ENCODE peak calls at places on chromosomes 1 and 21, in ten cellular contexts. J, E, A, B, D, P, Q, C, L and F are unnamed samples.

GRCh38 chr1:183901748-183902341 is 96.9 kb downstream of the RGL1 start:
- DNase-seq in J (no peak), E (peak; percentile 56), A (no peak), B (no peak), D (no peak), P (no peak), Q (no peak), C (no peak), L (no peak), F (no peak)

GRCh38 chr1:194102607-194103006 is 916.2 kb upstream of the B3GALT2 start:
- DNase-seq in J (no peak), E (no peak), A (no peak), B (no peak), D (no peak), P (no peak), Q (no peak), C (no peak), L (no peak), F (no peak)

GRCh38 chr1:165403835-165404482 is 41.0 kb downstream of the RXRG start:
- DNase-seq in J (peak; percentile 28), E (peak; percentile 8), A (peak; percentile 16), B (no peak), D (peak; percentile 57), P (no peak), Q (no peak), C (peak; percentile 32), L (no peak), F (peak; percentile 50)

GRCh38 chr1:24545673-24546072 is 10.2 kb upstream of the NCMAP start:
- DNase-seq in J (no peak), E (no peak), A (no peak), B (no peak), D (no peak), P (no peak), Q (no peak), C (no peak), L (no peak), F (no peak)

GRCh38 chr1:202288177-202288576 is 53.6 kb downstream of the UBE2T start:
- DNase-seq in J (no peak), E (no peak), A (no peak), B (no peak), D (no peak), P (peak; percentile 6), Q (no peak), C (no peak), L (no peak), F (no peak)

GRCh38 chr1:241944300-241944699 is 13.3 kb upstream of the BECN2 start:
- DNase-seq in J (no peak), E (no peak), A (no peak), B (no peak), D (no peak), P (no peak), Q (no peak), C (no peak), L (no peak), F (no peak)

GRCh38 chr1:30321216-30321910 is 402.0 kb downstream of the MATN1 start:
- DNase-seq in J (no peak), E (no peak), A (no peak), B (no peak), D (no peak), P (no peak), Q (no peak), C (no peak), L (no peak), F (no peak)

GRCh38 chr1:202593845-202594244 is 116.4 kb downstream of the SYT2 start:
- DNase-seq in J (no peak), E (no peak), A (no peak), B (peak; percentile 35), D (peak; percentile 59), P (no peak), Q (no peak), C (no peak), L (no peak), F (no peak)

GRCh38 chr1:211735208-211736170 is 60.1 kb upstream of the NEK2 start:
- DNase-seq in J (peak; percentile 95), E (peak; percentile 78), A (peak; percentile 9), B (peak; percentile 86), D (peak; percentile 90), P (no peak), Q (peak; percentile 67), C (no peak), L (peak; percentile 95), F (no peak)

GRCh38 chr1:116921301-116921885 is 11.7 kb downstream of the PTGFRN start:
- DNase-seq in J (no peak), E (no peak), A (no peak), B (no peak), D (no peak), P (no peak), Q (no peak), C (no peak), L (no peak), F (no peak)

GRCh38 chr1:53504901-53505300 is 45.7 kb downstream of the DMRTB1 start:
- DNase-seq in J (no peak), E (no peak), A (no peak), B (no peak), D (no peak), P (no peak), Q (no peak), C (no peak), L (peak; percentile 88), F (no peak)

GRCh38 chr21:32321480-32321879 is 22.8 kb downstream of the MRAP start:
- DNase-seq in J (no peak), E (no peak), A (no peak), B (no peak), D (no peak), P (no peak), Q (no peak), C (no peak), L (no peak), F (no peak)

GRCh38 chr1:179770887-179771502 is 27.9 kb downstream of the FAM163A start:
- DNase-seq in J (no peak), E (peak; percentile 24), A (no peak), B (no peak), D (no peak), P (no peak), Q (no peak), C (no peak), L (no peak), F (no peak)

GRCh38 chr1:33099290-33100118 is 18.6 kb downstream of the AZIN2 start:
- DNase-seq in J (no peak), E (peak; percentile 100), A (peak; percentile 57), B (peak; percentile 100), D (peak; percentile 92), P (peak; percentile 83), Q (peak; percentile 100), C (peak; percentile 56), L (peak; percentile 95), F (peak; percentile 92)

GRCh38 chr1:11645670-11646265 is 8.5 kb downstream of the FBXO2 start:
- DNase-seq in J (peak; percentile 58), E (peak; percentile 78), A (peak; percentile 56), B (peak; percentile 64), D (peak; percentile 88), P (peak; percentile 94), Q (no peak), C (peak; percentile 75), L (peak; percentile 96), F (peak; percentile 92)

GRCh38 chr1:107292012-107292411 is 151.2 kb downstream of the NTNG1 start:
- DNase-seq in J (no peak), E (no peak), A (no peak), B (no peak), D (no peak), P (no peak), Q (no peak), C (no peak), L (no peak), F (no peak)

GRCh38 chr1:116806245-116806644 is 52.0 kb downstream of the CD2 start:
- DNase-seq in J (no peak), E (no peak), A (no peak), B (no peak), D (no peak), P (no peak), Q (no peak), C (no peak), L (no peak), F (peak; percentile 93)

DNA sequence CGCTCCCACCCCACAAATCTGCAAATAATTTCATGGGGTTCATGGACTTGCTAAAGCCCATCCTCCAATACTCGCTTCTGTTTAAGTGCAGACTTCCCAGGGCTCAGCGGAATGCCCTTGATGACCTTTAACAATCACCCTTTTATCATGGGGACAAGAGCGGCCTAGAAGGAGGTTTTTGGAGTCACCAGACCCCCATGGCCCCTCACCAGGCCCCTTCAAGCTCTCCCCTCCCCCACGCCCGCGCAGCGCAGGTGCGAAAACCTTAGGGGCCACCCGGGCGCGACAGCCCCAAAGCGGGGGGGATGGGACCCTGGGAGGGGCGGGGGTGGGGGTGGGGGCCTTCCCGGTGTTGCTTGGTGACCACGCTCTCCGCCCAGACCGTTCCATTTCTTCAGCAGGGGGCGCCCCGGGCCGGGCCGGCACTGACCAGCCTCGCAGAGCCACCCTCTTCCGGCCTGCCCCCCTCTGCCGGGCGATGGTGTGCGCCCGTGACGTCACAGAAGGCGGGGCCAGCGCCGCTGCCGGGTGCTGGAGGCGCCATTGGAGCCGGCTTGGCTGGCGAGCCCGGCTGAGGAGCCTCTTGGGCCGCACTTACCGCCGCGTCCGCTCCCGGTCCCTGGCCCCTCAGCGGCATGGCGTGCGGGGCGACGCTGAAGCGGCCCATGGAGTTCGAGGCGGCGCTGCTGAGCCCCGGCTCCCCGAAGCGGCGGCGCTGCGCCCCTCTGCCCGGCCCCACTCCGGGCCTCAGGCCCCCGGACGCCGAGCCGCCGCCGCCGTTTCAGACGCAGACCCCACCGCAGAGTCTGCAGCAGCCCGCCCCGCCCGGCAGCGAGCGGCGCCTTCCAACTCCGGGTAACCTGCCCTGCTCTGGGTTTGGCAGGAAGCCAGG is at the start of gene AKIRIN1:
- DNase-seq in J (peak; percentile 87), E (peak; percentile 97), A (peak; percentile 96), B (peak; percentile 97), D (peak; percentile 100), P (peak; percentile 100), Q (peak; percentile 72), C (peak; percentile 99), L (peak; percentile 99), F (peak; percentile 98)
- TF ChIP-seq CTCF in J (no peak), E (no peak), A (peak; percentile 50), B (no peak), D (no peak), P (peak; percentile 31), Q (no peak), C (no peak), L (no peak), F (no peak)

GRCh38 chr1:61043010-61043820 is 39.1 kb upstream of the NFIA start:
- DNase-seq in J (peak; percentile 59), E (peak; percentile 81), A (peak; percentile 91), B (peak; percentile 75), D (peak; percentile 94), P (peak; percentile 95), Q (no peak), C (peak; percentile 66), L (peak; percentile 98), F (peak; percentile 90)
- TF ChIP-seq CTCF in J (peak; percentile 64), E (peak; percentile 76), A (peak; percentile 94), B (peak; percentile 89), D (peak; percentile 87), P (peak; percentile 86), Q (peak; percentile 95), C (peak; percentile 57), L (peak; percentile 75), F (peak; percentile 86)

GRCh38 chr1:230222678-230223077 is 155.6 kb downstream of the GALNT2 start:
- DNase-seq in J (no peak), E (peak; percentile 37), A (no peak), B (no peak), D (no peak), P (no peak), Q (no peak), C (no peak), L (no peak), F (no peak)
- TF ChIP-seq CTCF in J (no peak), E (peak; percentile 44), A (no peak), B (no peak), D (no peak), P (no peak), Q (peak; percentile 37), C (no peak), L (peak; percentile 47), F (no peak)

GRCh38 chr21:45383615-45384201 is 21.3 kb upstream of the COL18A1 start:
- DNase-seq in J (no peak), E (no peak), A (no peak), B (no peak), D (no peak), P (peak; percentile 68), Q (no peak), C (no peak), L (no peak), F (no peak)
- TF ChIP-seq CTCF in J (no peak), E (no peak), A (no peak), B (no peak), D (no peak), P (no peak), Q (no peak), C (no peak), L (no peak), F (no peak)